ENCODE peak calls at places on chromosomes 1 and 21, in ten cellular contexts. D is stomach; Y is A549; U is keratinocyte; E is adrenal gland; T is fibroblast of lung; W is psoas muscle; H is mammary epithelial cell; G is SK-N-SH; R is CD8-positive, alpha-beta T cell. M is an unnamed sample.
A peak's percentile ranks its signal among the peaks of the same experiment; 100 is the strongest.

GRCh38 chr1:235199441-235199840 is 38.4 kb upstream of the RBM34 start:
- DNase-seq in D (no peak), Y (peak; percentile 28), U (no peak), E (no peak), T (peak; percentile 42), W (no peak), H (peak; percentile 13), G (peak; percentile 23), R (no peak), M (no peak)

GRCh38 chr1:10494754-10495474 is 20.2 kb downstream of the PEX14 start:
- DNase-seq in D (peak; percentile 84), Y (peak; percentile 47), U (no peak), E (peak; percentile 92), T (peak; percentile 53), W (peak; percentile 74), H (peak; percentile 74), G (peak; percentile 84), R (peak; percentile 74), M (peak; percentile 60)

GRCh38 chr1:232905324-232906034 is 44.9 kb upstream of the NTPCR start:
- DNase-seq in D (no peak), Y (no peak), U (no peak), E (no peak), T (peak; percentile 39), W (no peak), H (no peak), G (no peak), R (no peak), M (no peak)

GRCh38 chr1:194394676-194395075 is 1208.3 kb upstream of the B3GALT2 start:
- DNase-seq in D (no peak), Y (no peak), U (no peak), E (no peak), T (no peak), W (no peak), H (no peak), G (no peak), R (no peak), M (no peak)

GRCh38 chr21:39908265-39908923 is 41.2 kb downstream of the PCP4 start:
- DNase-seq in D (no peak), Y (no peak), U (no peak), E (no peak), T (no peak), W (no peak), H (no peak), G (no peak), R (no peak), M (no peak)

GRCh38 chr1:118101989-118102388 is 83.0 kb downstream of the SPAG17 start:
- DNase-seq in D (no peak), Y (no peak), U (no peak), E (no peak), T (peak; percentile 27), W (no peak), H (no peak), G (no peak), R (no peak), M (no peak)

GRCh38 chr1:193726722-193727121 is 540.3 kb upstream of the B3GALT2 start:
- DNase-seq in D (no peak), Y (no peak), U (no peak), E (no peak), T (no peak), W (no peak), H (no peak), G (no peak), R (no peak), M (no peak)

GRCh38 chr1:42934541-42935312 is 23.9 kb downstream of the SLC2A1 start:
- DNase-seq in D (no peak), Y (no peak), U (no peak), E (peak; percentile 38), T (no peak), W (no peak), H (no peak), G (no peak), R (no peak), M (no peak)

GRCh38 chr1:75539230-75540116 is 71.4 kb downstream of the SLC44A5 start:
- DNase-seq in D (no peak), Y (peak; percentile 7), U (no peak), E (no peak), T (peak; percentile 91), W (no peak), H (no peak), G (no peak), R (no peak), M (no peak)

GRCh38 chr1:204961765-204962419 is 81.1 kb upstream of the CNTN2 start:
- DNase-seq in D (peak; percentile 52), Y (no peak), U (no peak), E (no peak), T (no peak), W (no peak), H (no peak), G (no peak), R (no peak), M (no peak)

GRCh38 chr1:56688522-56689026 is 43.5 kb downstream of the PRKAA2 start:
- DNase-seq in D (no peak), Y (peak; percentile 94), U (peak; percentile 45), E (no peak), T (peak; percentile 89), W (no peak), H (peak; percentile 91), G (no peak), R (no peak), M (no peak)

GRCh38 chr1:109781807-109782206 is 18.1 kb upstream of the EPS8L3 start:
- DNase-seq in D (no peak), Y (no peak), U (no peak), E (no peak), T (no peak), W (no peak), H (no peak), G (no peak), R (no peak), M (no peak)

GRCh38 chr1:219405531-219406331 is 207.2 kb downstream of the ZC3H11B start:
- DNase-seq in D (no peak), Y (no peak), U (no peak), E (no peak), T (no peak), W (no peak), H (no peak), G (no peak), R (no peak), M (no peak)

GRCh38 chr1:93909146-93910050 is at the start of gene GCLM:
- DNase-seq in D (peak; percentile 94), Y (peak; percentile 95), U (peak; percentile 73), E (peak; percentile 96), T (peak; percentile 95), W (peak; percentile 96), H (peak; percentile 94), G (peak; percentile 96), R (peak; percentile 88), M (peak; percentile 86)

DNA sequence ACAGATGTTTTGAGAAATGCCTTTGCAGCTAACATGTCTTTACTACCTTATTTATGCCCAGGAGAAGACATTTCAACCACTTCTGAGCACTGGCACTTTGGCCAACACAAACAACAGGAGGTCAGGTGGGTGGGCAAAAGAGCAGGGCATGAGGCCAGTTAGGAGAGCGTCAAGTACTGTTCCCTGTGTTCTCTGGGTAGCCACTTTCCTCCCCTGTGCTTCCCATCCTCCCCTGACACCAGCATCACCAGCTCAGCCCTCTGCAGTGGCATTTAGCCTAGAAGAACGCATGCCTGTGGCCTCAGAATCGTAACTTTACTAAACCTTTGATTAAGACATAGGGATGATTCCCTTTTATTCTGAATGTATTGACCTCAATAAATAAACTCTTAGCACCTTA is 18.3 kb downstream of the BTG2 start:
- DNase-seq in D (no peak), Y (no peak), U (no peak), E (no peak), T (no peak), W (no peak), H (no peak), G (no peak), R (no peak), M (no peak)
- H3K4me1 ChIP-seq in D (peaks cover 79% of the 10 kb centered on the region), Y (peaks cover 15% of the 10 kb centered on the region), U (peaks cover 25% of the 10 kb centered on the region), E (peaks cover 15% of the 10 kb centered on the region), T (peaks cover 2% of the 10 kb centered on the region), W (peaks cover 29% of the 10 kb centered on the region), H (peaks cover 16% of the 10 kb centered on the region), G (peaks cover 5% of the 10 kb centered on the region), R (peaks cover 94% of the 10 kb centered on the region), M (peaks cover 81% of the 10 kb centered on the region)

DNA sequence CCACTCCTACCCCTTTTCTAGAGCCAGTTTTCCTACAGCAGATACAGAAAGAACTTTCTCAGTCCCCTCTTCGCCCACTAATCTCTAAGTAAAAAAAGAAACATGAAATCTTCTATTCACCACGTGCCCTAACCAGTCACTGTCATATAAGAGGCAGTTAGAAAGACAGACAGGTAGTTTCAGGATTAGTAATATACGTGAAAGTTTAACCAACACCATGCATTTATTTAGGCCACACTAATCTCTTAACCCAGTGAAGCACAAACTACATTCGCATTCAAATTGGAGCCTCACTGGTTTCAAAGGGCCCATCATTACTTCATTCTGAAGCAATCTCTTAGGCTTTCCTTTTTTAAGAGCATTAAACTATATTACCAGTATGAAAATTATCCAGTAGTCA is 10.1 kb downstream of the GPATCH2 start:
- DNase-seq in D (no peak), Y (no peak), U (no peak), E (no peak), T (no peak), W (no peak), H (no peak), G (no peak), R (no peak), M (no peak)
- H3K4me3 ChIP-seq in D (no peak overlapping the region), Y (no peak overlapping the region), U (no peak overlapping the region), E (no peak overlapping the region), T (no peak overlapping the region), W (no peak overlapping the region), H (no peak overlapping the region), G (no peak overlapping the region), R (no peak overlapping the region), M (no peak overlapping the region)

GRCh38 chr1:228087771-228088251 is 5.3 kb downstream of the ARF1 start:
- DNase-seq in D (no peak), Y (no peak), U (no peak), E (no peak), T (peak; percentile 81), W (peak; percentile 33), H (peak; percentile 68), G (no peak), R (no peak), M (no peak)

GRCh38 chr1:228090613-228091081 is 8.1 kb downstream of the ARF1 start:
- DNase-seq in D (peak; percentile 25), Y (no peak), U (no peak), E (peak; percentile 75), T (peak; percentile 17), W (peak; percentile 14), H (no peak), G (no peak), R (no peak), M (no peak)

GRCh38 chr1:228089520-228090380 is 7.2 kb downstream of the ARF1 start:
- DNase-seq in D (peak; percentile 25), Y (no peak), U (no peak), E (peak; percentile 55), T (no peak), W (peak; percentile 35), H (no peak), G (no peak), R (no peak), M (no peak)

GRCh38 chr1:228091084-228091483 is 8.6 kb downstream of the ARF1 start:
- DNase-seq in D (no peak), Y (no peak), U (no peak), E (no peak), T (no peak), W (no peak), H (no peak), G (no peak), R (no peak), M (no peak)

GRCh38 chr1:228088586-228089498 is 6.3 kb downstream of the ARF1 start:
- DNase-seq in D (peak; percentile 27), Y (no peak), U (no peak), E (peak; percentile 54), T (no peak), W (peak; percentile 31), H (no peak), G (no peak), R (no peak), M (no peak)
- H3K4me1 ChIP-seq in D (peaks cover 86% of the 10 kb centered on the region), Y (peaks cover 65% of the 10 kb centered on the region), U (peaks cover 82% of the 10 kb centered on the region), E (peaks cover 73% of the 10 kb centered on the region), T (peaks cover 34% of the 10 kb centered on the region), W (peaks cover 88% of the 10 kb centered on the region), H (peaks cover 90% of the 10 kb centered on the region), G (peaks cover 39% of the 10 kb centered on the region), R (peaks cover 94% of the 10 kb centered on the region), M (peaks cover 81% of the 10 kb centered on the region)

GRCh38 chr1:52842643-52843310 is at the start of gene ZYG11A:
- DNase-seq in D (peak; percentile 59), Y (peak; percentile 91), U (no peak), E (no peak), T (peak; percentile 81), W (peak; percentile 59), H (peak; percentile 71), G (peak; percentile 97), R (peak; percentile 29), M (peak; percentile 43)
- H3K4me3 ChIP-seq in D (peak within 1 kb of the TSS; percentile 60), Y (peak within 1 kb of the TSS; percentile 91), U (peak within 1 kb of the TSS; percentile 71), E (no peak within 1 kb of the TSS), T (peak within 1 kb of the TSS; percentile 58), W (peak within 1 kb of the TSS; percentile 63), H (peak within 1 kb of the TSS; percentile 55), G (peak within 1 kb of the TSS; percentile 52), R (peak within 1 kb of the TSS; percentile 48), M (peak within 1 kb of the TSS; percentile 43)